ENCODE peak calls at places on chromosomes 1 and 21, in four cellular contexts. One of them, this sample, is unnamed.

GRCh38 chr1:202692959-202693555 is 17.2 kb downstream of the SYT2 start:
- DNase-seq in OCI-LY7: peak; percentile 67
- DNase-seq in endodermal cell: peak; percentile 94
- DNase-seq in lower lobe of right lung: peak; percentile 60
- DNase-seq in this sample: peak; percentile 76

GRCh38 chr1:182260516-182260915 is 131.1 kb downstream of the GLUL start:
- DNase-seq in endodermal cell: no peak
- DNase-seq in lower lobe of right lung: no peak
- DNase-seq in OCI-LY7: no peak
- DNase-seq in this sample: no peak

GRCh38 chr1:47709302-47710074 is 271.6 kb downstream of the FOXD2 start:
- DNase-seq in lower lobe of right lung: no peak
- DNase-seq in endodermal cell: peak; percentile 87
- DNase-seq in OCI-LY7: no peak
- DNase-seq in this sample: peak; percentile 67

GRCh38 chr1:5908461-5909375 is 83.5 kb downstream of the NPHP4 start:
- DNase-seq in lower lobe of right lung: peak; percentile 34
- DNase-seq in OCI-LY7: no peak
- DNase-seq in endodermal cell: peak; percentile 30
- DNase-seq in this sample: peak; percentile 22

GRCh38 chr1:166064951-166065350 is 101.8 kb downstream of the FAM78B start:
- DNase-seq in OCI-LY7: no peak
- DNase-seq in endodermal cell: no peak
- DNase-seq in lower lobe of right lung: no peak
- DNase-seq in this sample: no peak

GRCh38 chr1:151702936-151703335 is 13.7 kb downstream of the CELF3 start:
- DNase-seq in lower lobe of right lung: no peak
- DNase-seq in OCI-LY7: no peak
- DNase-seq in endodermal cell: no peak
- DNase-seq in this sample: no peak

GRCh38 chr1:64866689-64867088 is 99.7 kb downstream of the JAK1 start:
- DNase-seq in endodermal cell: no peak
- DNase-seq in OCI-LY7: no peak
- DNase-seq in lower lobe of right lung: no peak
- DNase-seq in this sample: no peak

GRCh38 chr1:93395195-93395594 is 49.5 kb downstream of the DR1 start:
- DNase-seq in lower lobe of right lung: no peak
- DNase-seq in endodermal cell: no peak
- DNase-seq in OCI-LY7: no peak
- DNase-seq in this sample: no peak

GRCh38 chr1:203914292-203914691 is 52.9 kb downstream of the SNRPE start:
- DNase-seq in endodermal cell: no peak
- DNase-seq in OCI-LY7: no peak
- DNase-seq in lower lobe of right lung: no peak
- DNase-seq in this sample: no peak

GRCh38 chr1:112744019-112744578 is 29.0 kb upstream of the PPM1J start:
- DNase-seq in endodermal cell: peak; percentile 86
- DNase-seq in OCI-LY7: no peak
- DNase-seq in lower lobe of right lung: no peak
- DNase-seq in this sample: peak; percentile 77

DNA sequence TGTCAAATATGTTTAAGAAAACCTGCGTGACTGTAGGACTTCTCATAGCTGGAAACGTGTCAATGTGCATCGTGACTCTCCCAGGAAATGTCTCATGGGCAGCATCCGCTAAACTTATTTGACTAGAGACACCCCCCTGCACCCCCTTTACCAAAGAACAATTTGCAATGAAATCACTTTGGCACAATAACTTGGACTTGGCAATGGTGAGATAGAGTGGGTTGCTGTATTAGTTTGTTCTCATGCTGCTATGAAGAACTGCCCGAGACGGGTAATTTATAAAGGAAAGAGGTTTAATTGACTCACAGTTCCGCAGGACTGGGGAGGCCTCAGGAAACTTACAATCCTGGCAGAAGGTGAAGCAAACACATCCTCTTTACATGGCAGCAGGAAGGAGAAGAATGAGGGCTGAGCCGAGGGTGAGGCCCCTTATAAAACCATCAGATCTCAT is 13.8 kb downstream of the CLDN14 start:
- DNase-seq in OCI-LY7: no peak
- DNase-seq in lower lobe of right lung: no peak
- DNase-seq in endodermal cell: no peak
- DNase-seq in this sample: no peak
- H3K4me1 ChIP-seq in OCI-LY7: no peaks in the 10 kb centered on the region
- H3K4me1 ChIP-seq in lower lobe of right lung: no peaks in the 10 kb centered on the region
- H3K4me1 ChIP-seq in endodermal cell: no peaks in the 10 kb centered on the region
- H3K4me1 ChIP-seq in this sample: peaks cover 9% of the 10 kb centered on the region

GRCh38 chr1:153548722-153549695 is at the start of gene S100A3:
- DNase-seq in endodermal cell: peak; percentile 58
- DNase-seq in lower lobe of right lung: peak; percentile 45
- DNase-seq in OCI-LY7: no peak
- DNase-seq in this sample: peak; percentile 25
- H3K4me1 ChIP-seq in endodermal cell: peaks cover 12% of the 10 kb centered on the region
- H3K4me1 ChIP-seq in lower lobe of right lung: peaks cover 79% of the 10 kb centered on the region
- H3K4me1 ChIP-seq in OCI-LY7: peaks cover 16% of the 10 kb centered on the region
- H3K4me1 ChIP-seq in this sample: peaks cover 6% of the 10 kb centered on the region

GRCh38 chr1:192629602-192630001 is 6.3 kb upstream of the RGS13 start:
- DNase-seq in lower lobe of right lung: no peak
- DNase-seq in endodermal cell: no peak
- DNase-seq in OCI-LY7: no peak
- DNase-seq in this sample: no peak

GRCh38 chr1:192632188-192632587 is 3.8 kb upstream of the RGS13 start:
- DNase-seq in lower lobe of right lung: no peak
- DNase-seq in OCI-LY7: no peak
- DNase-seq in endodermal cell: no peak
- DNase-seq in this sample: no peak

GRCh38 chr1:192631749-192632148 is 4.2 kb upstream of the RGS13 start:
- DNase-seq in endodermal cell: no peak
- DNase-seq in lower lobe of right lung: no peak
- DNase-seq in OCI-LY7: no peak
- DNase-seq in this sample: no peak

GRCh38 chr1:192628406-192629057 is 7.4 kb upstream of the RGS13 start:
- DNase-seq in lower lobe of right lung: no peak
- DNase-seq in OCI-LY7: no peak
- DNase-seq in endodermal cell: no peak
- DNase-seq in this sample: no peak

GRCh38 chr1:192630521-192631287 is 5.2 kb upstream of the RGS13 start:
- DNase-seq in OCI-LY7: no peak
- DNase-seq in lower lobe of right lung: no peak
- DNase-seq in endodermal cell: no peak
- DNase-seq in this sample: no peak
- H3K4me1 ChIP-seq in OCI-LY7: peaks cover 93% of the 10 kb centered on the region
- H3K4me1 ChIP-seq in lower lobe of right lung: no peaks in the 10 kb centered on the region
- H3K4me1 ChIP-seq in endodermal cell: peaks cover 15% of the 10 kb centered on the region
- H3K4me1 ChIP-seq in this sample: no peaks in the 10 kb centered on the region

DNA sequence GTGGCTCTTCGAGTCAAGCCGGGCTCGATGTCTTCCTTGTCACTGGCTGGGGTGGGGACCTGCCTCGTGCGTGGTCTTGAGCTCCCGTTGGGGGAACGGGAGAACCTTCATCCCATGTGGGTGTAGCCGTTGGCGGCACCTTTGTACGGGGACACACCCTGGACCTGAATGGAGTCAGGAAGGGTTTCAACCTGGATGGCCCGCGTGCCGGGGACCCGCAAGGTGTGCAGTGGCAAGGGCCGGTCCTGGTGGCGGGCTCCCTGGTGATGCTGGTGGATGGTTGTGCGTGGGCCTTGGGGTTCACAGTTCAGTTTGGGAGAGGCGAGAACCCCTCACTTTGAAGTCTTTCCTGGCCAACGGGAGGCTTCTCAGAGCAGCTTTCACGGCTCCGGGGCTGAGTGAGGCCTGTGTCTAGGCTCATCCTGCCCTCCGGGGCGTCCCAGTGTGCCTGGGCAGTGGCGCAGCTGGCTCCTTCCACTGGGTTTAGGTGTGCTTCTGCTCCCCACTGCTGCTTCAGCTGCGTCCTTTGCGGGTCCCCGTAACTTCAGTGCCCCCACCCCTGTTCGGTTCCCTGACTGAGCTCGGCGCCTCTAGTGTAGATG is 11.4 kb downstream of the SKI start:
- DNase-seq in endodermal cell: peak; percentile 52
- DNase-seq in lower lobe of right lung: peak; percentile 50
- DNase-seq in OCI-LY7: no peak
- DNase-seq in this sample: peak; percentile 33
- H3K4me1 ChIP-seq in endodermal cell: peaks cover 4% of the 10 kb centered on the region
- H3K4me1 ChIP-seq in lower lobe of right lung: peaks cover 96% of the 10 kb centered on the region
- H3K4me1 ChIP-seq in OCI-LY7: peaks cover 4% of the 10 kb centered on the region
- H3K4me1 ChIP-seq in this sample: no peaks in the 10 kb centered on the region

GRCh38 chr1:210437111-210437510 is 108.4 kb downstream of the HHAT start:
- DNase-seq in endodermal cell: no peak
- DNase-seq in lower lobe of right lung: no peak
- DNase-seq in OCI-LY7: no peak
- DNase-seq in this sample: no peak
- H3K4me1 ChIP-seq in endodermal cell: no peaks in the 10 kb centered on the region
- H3K4me1 ChIP-seq in lower lobe of right lung: no peaks in the 10 kb centered on the region
- H3K4me1 ChIP-seq in OCI-LY7: no peaks in the 10 kb centered on the region
- H3K4me1 ChIP-seq in this sample: no peaks in the 10 kb centered on the region

GRCh38 chr1:111653695-111654094 is 34.1 kb downstream of the RAP1A start:
- DNase-seq in lower lobe of right lung: no peak
- DNase-seq in endodermal cell: no peak
- DNase-seq in OCI-LY7: no peak
- DNase-seq in this sample: no peak

GRCh38 chr1:111649648-111650047 is 30.1 kb downstream of the RAP1A start:
- DNase-seq in endodermal cell: no peak
- DNase-seq in lower lobe of right lung: no peak
- DNase-seq in OCI-LY7: no peak
- DNase-seq in this sample: no peak

GRCh38 chr1:111647738-111648137 is 28.1 kb downstream of the RAP1A start:
- DNase-seq in OCI-LY7: no peak
- DNase-seq in lower lobe of right lung: no peak
- DNase-seq in endodermal cell: no peak
- DNase-seq in this sample: no peak

GRCh38 chr1:111649227-111649626 is 29.6 kb downstream of the RAP1A start:
- DNase-seq in OCI-LY7: no peak
- DNase-seq in lower lobe of right lung: no peak
- DNase-seq in endodermal cell: no peak
- DNase-seq in this sample: no peak

GRCh38 chr1:111648826-111649225 is 29.2 kb downstream of the RAP1A start:
- DNase-seq in lower lobe of right lung: no peak
- DNase-seq in endodermal cell: no peak
- DNase-seq in OCI-LY7: no peak
- DNase-seq in this sample: no peak
- H3K4me1 ChIP-seq in lower lobe of right lung: peaks cover 50% of the 10 kb centered on the region
- H3K4me1 ChIP-seq in endodermal cell: no peaks in the 10 kb centered on the region
- H3K4me1 ChIP-seq in OCI-LY7: no peaks in the 10 kb centered on the region
- H3K4me1 ChIP-seq in this sample: no peaks in the 10 kb centered on the region

GRCh38 chr1:180254854-180255253 is 24.8 kb downstream of the LHX4 start:
- DNase-seq in endodermal cell: no peak
- DNase-seq in OCI-LY7: no peak
- DNase-seq in lower lobe of right lung: no peak
- DNase-seq in this sample: peak; percentile 26

GRCh38 chr1:180255538-180256352 is 25.7 kb downstream of the LHX4 start:
- DNase-seq in endodermal cell: no peak
- DNase-seq in lower lobe of right lung: no peak
- DNase-seq in OCI-LY7: no peak
- DNase-seq in this sample: no peak

GRCh38 chr1:180252638-180253536 is 22.8 kb downstream of the LHX4 start:
- DNase-seq in OCI-LY7: peak; percentile 63
- DNase-seq in lower lobe of right lung: peak; percentile 83
- DNase-seq in endodermal cell: peak; percentile 97
- DNase-seq in this sample: peak; percentile 83

GRCh38 chr1:180254496-180254819 is 24.4 kb downstream of the LHX4 start:
- DNase-seq in endodermal cell: no peak
- DNase-seq in lower lobe of right lung: no peak
- DNase-seq in OCI-LY7: no peak
- DNase-seq in this sample: no peak

GRCh38 chr1:180253585-180254495 is 23.8 kb downstream of the LHX4 start:
- DNase-seq in OCI-LY7: no peak
- DNase-seq in endodermal cell: no peak
- DNase-seq in lower lobe of right lung: no peak
- DNase-seq in this sample: peak; percentile 31
- H3K4me1 ChIP-seq in OCI-LY7: no peaks in the 10 kb centered on the region
- H3K4me1 ChIP-seq in endodermal cell: no peaks in the 10 kb centered on the region
- H3K4me1 ChIP-seq in lower lobe of right lung: no peaks in the 10 kb centered on the region
- H3K4me1 ChIP-seq in this sample: peaks cover 5% of the 10 kb centered on the region

This sample was measured in H9.